ENCODE peak calls at places on chromosomes 1 and 21, in six cellular contexts. N, J, V, G, M and U are unnamed samples. For H3K4me1, the result is how much of the 10 kb centered on the place peaks cover.

GRCh38 chr1:183039985-183040447 is 16.8 kb downstream of the LAMC1 start:
- DNase-seq in G (no peak), V (no peak), N (no peak), M (peak), J (no peak), U (no peak)

GRCh38 chr1:158962983-158963382 is 31.6 kb downstream of the PYHIN1 start:
- DNase-seq in G (no peak), J (no peak), V (no peak), M (no peak), N (no peak), U (no peak)

GRCh38 chr1:84918706-84919105 is 25.7 kb upstream of the LPAR3 start:
- DNase-seq in J (no peak), N (no peak), G (no peak), V (no peak), M (no peak), U (no peak)

GRCh38 chr1:72851597-72851996 is 569.3 kb upstream of the NEGR1 start:
- DNase-seq in N (no peak), V (no peak), M (no peak), J (no peak), G (no peak), U (no peak)

GRCh38 chr1:231934797-231935196 is 308.2 kb downstream of the DISC1 start:
- DNase-seq in M (peak), N (no peak), V (no peak), J (no peak), G (no peak), U (peak)

GRCh38 chr1:38088366-38088765 is 41.8 kb upstream of the POU3F1 start:
- DNase-seq in G (no peak), N (no peak), J (no peak), V (no peak), M (no peak), U (no peak)

GRCh38 chr1:185434721-185435120 is 117.7 kb upstream of the IVNS1ABP start:
- DNase-seq in N (no peak), J (no peak), G (no peak), M (no peak), V (no peak), U (no peak)

GRCh38 chr1:22124592-22125229 is 18.2 kb downstream of the WNT4 start:
- DNase-seq in V (no peak), N (no peak), M (no peak), J (no peak), G (no peak), U (no peak)

GRCh38 chr1:228000416-228000815 is 6.4 kb upstream of the WNT3A start:
- DNase-seq in M (no peak), V (no peak), J (no peak), N (no peak), G (no peak), U (no peak)

GRCh38 chr1:41890841-41891311 is 27.8 kb downstream of the HIVEP3 start:
- DNase-seq in N (peak), M (peak), V (no peak), J (peak), G (no peak), U (no peak)

GRCh38 chr1:17886838-17887441 is 131.8 kb downstream of the ACTL8 start:
- DNase-seq in V (no peak), N (no peak), M (no peak), J (no peak), G (no peak), U (no peak)

GRCh38 chr1:233361876-233362275 is 34.4 kb downstream of the MAP3K21 start:
- DNase-seq in M (no peak), G (no peak), J (no peak), N (no peak), V (no peak), U (no peak)

GRCh38 chr1:24004132-24004531 is 24.0 kb upstream of the SRSF10 start:
- DNase-seq in N (no peak), J (no peak), M (no peak), V (no peak), G (no peak), U (no peak)

GRCh38 chr1:17874665-17875064 is 119.5 kb downstream of the ACTL8 start:
- DNase-seq in G (no peak), M (peak), J (no peak), V (no peak), N (peak), U (peak)

GRCh38 chr1:92662048-92662447 is 122.9 kb downstream of the EVI5 start:
- DNase-seq in M (no peak), N (no peak), G (no peak), J (no peak), V (no peak), U (no peak)

GRCh38 chr1:219963432-219963831 is 35.1 kb upstream of the SLC30A10 start:
- DNase-seq in V (no peak), G (no peak), M (no peak), J (no peak), N (no peak), U (peak)

GRCh38 chr1:39147099-39148025 is 57.1 kb upstream of the MACF1 start:
- DNase-seq in J (no peak), G (no peak), V (no peak), M (no peak), N (no peak), U (no peak)

GRCh38 chr1:27124405-27124804 is 30.5 kb downstream of the SLC9A1 start:
- DNase-seq in J (no peak), V (no peak), M (no peak), N (no peak), G (no peak), U (no peak)

GRCh38 chr1:27117733-27118439 is 37.0 kb downstream of the SLC9A1 start:
- DNase-seq in M (peak), G (no peak), V (no peak), N (peak), J (no peak), U (no peak)

GRCh38 chr1:27120849-27121248 is 34.1 kb downstream of the SLC9A1 start:
- DNase-seq in G (no peak), N (no peak), M (no peak), V (no peak), J (no peak), U (no peak)

GRCh38 chr1:27119270-27119618 is 35.7 kb downstream of the SLC9A1 start:
- DNase-seq in J (no peak), M (no peak), G (no peak), N (no peak), V (no peak), U (no peak)

GRCh38 chr1:27122652-27123051 is 32.3 kb downstream of the SLC9A1 start:
- DNase-seq in G (no peak), N (peak), V (peak), M (peak), J (peak), U (peak)
- H3K4me3 ChIP-seq in G (no peak), N (no peak), V (no peak), M (no peak), J (no peak), U (no peak)

GRCh38 chr1:48422009-48422408 is 50.0 kb downstream of the SPATA6 start:
- DNase-seq in N (no peak), G (no peak), J (no peak), V (no peak), M (no peak), U (no peak)
- H3K4me1 ChIP-seq in N (under half), G (under half), J (under half), V (under half), M (under half), U (under half)

GRCh38 chr1:5994713-5995621 is 2.7 kb upstream of the NPHP4 start:
- DNase-seq in V (peak), M (no peak), J (peak), N (no peak), G (no peak), U (no peak)
- TF ChIP-seq CTCF in V (no peak), M (no peak), J (no peak), N (no peak), G (no peak), U (no peak)

GRCh38 chr21:46287541-46287940 is 1.4 kb downstream of the YBEY start:
- DNase-seq in M (no peak), G (no peak), N (no peak), V (no peak), J (no peak), U (no peak)
- H3K4me3 ChIP-seq in M (peak), G (no peak), N (peak), V (peak), J (peak), U (peak)

DNA sequence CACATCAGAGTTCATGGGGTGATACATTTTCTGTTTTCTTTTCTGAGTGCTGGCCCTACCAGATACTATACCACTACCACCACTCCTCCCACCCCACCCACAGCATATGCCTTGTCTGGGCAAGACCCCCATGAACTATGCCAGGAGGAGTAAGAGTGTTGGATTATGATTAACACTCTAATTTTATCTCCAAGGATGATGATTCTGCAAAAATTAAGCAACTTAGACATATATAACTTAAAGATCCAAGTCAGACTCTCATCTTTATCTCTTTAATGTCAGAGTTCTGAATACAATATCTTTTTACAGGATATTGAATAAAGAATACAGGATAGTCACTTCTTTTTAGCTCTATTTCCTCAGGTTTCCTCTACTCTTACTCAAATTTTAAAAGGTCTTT is 26.0 kb downstream of the FABP3 start:
- DNase-seq in N (no peak), G (no peak), M (no peak), J (no peak), V (no peak), U (no peak)
- H3K4me1 ChIP-seq in N (under half), G (under half), M (under half), J (under half), V (under half), U (under half)

GRCh38 chr1:36776256-36776655 is 258.1 kb downstream of the GRIK3 start:
- DNase-seq in J (no peak), N (no peak), G (no peak), M (no peak), V (no peak), U (no peak)

GRCh38 chr1:36771678-36772284 is 262.5 kb downstream of the GRIK3 start:
- DNase-seq in N (no peak), G (no peak), J (no peak), V (no peak), M (no peak), U (no peak)

GRCh38 chr1:36772837-36773495 is 261.3 kb downstream of the GRIK3 start:
- DNase-seq in M (no peak), V (no peak), G (no peak), J (no peak), N (no peak), U (no peak)

GRCh38 chr1:36775716-36776115 is 258.6 kb downstream of the GRIK3 start:
- DNase-seq in V (no peak), N (no peak), M (no peak), J (no peak), G (no peak), U (no peak)

GRCh38 chr1:36773827-36774541 is 260.3 kb downstream of the GRIK3 start:
- DNase-seq in M (no peak), V (no peak), J (no peak), N (no peak), G (no peak), U (no peak)
- TF ChIP-seq CTCF in M (no peak), V (no peak), J (no peak), N (no peak), G (no peak), U (no peak)

DNA sequence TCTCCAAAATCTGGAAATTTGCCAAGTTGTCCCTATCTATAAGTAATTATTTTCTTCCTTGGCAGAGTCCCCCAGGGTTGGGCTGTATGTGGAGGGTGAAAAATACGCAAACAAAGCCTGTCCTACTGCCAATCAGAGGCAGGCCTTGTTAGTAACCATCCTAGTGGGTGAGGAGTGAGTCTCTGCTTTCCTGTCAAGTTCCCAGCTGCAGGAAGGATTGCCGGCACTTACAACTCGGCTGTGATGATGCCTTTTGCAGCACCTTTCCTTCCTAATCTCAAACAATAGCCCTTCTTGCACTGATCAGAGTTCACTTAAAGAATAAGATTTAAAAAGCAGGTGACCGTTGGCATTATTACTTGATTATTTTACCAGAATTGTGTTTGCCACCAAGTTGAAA is 31.3 kb upstream of the FGGY start:
- DNase-seq in J (no peak), V (no peak), G (no peak), M (no peak), N (no peak), U (no peak)
- H3K4me3 ChIP-seq in J (no peak), V (no peak), G (no peak), M (no peak), N (no peak), U (no peak)

DNA sequence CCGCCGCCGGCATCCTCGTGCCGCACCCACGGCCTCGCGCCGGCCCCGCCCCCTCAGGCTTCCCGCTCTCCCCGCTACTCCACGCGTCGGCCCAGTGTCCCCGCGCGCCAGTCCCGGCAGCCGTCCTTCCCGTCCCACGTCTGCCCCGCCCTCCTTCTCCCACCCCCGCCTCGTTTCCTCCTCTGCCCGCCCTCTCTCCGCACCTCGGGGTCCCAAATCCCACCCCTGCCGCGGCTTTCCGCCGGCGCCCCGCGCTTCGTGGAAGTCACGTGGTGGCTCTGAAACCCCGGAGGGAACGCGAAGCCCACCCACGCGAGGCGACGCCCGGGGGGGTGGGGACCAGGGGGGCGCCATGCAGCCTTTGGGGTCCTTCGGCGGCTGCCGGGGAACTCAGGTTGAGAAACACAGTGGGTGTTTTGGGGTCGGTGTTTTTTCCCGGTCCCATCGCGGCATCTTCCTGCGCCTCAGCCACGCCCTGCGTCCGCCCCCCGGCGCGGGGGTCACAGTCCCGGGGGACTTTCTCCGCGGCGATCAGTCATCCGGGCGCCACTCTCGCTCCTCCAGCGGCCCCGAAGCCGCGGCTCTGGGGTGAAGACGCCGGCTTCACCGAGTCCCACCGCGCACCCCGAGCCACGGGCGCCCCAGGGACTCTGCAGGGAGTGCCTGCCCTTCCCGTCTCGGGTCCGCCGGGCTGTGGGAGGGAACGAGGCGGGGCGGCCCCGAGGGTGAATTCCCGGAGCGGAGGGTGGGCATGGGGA is at the start of gene BATF3:
- DNase-seq in J (peak), N (no peak), G (no peak), V (peak), M (no peak), U (no peak)
- H3K4me1 ChIP-seq in J (under half), N (under half), G (under half), V (under half), M (under half), U (under half)